ENCODE peak calls at places on chromosomes 13 and 19, in four cellular contexts. F is neural progenitor cell, I is upper lobe of right lung, B is psoas muscle. G is an unnamed sample.

GRCh38 chr19:18234194-18234593 is 8.0 kb upstream of the PDE4C start:
- DNase-seq in F (no peak), I (no peak), B (no peak), G (no peak)

GRCh38 chr13:40552895-40553294 is 113.5 kb downstream of the FOXO1 start:
- DNase-seq in F (no peak), I (no peak), B (no peak), G (no peak)

GRCh38 chr19:32318884-32319520 is 26.4 kb upstream of the ZNF507 start:
- DNase-seq in F (peak; percentile 76), I (no peak), B (no peak), G (no peak)

GRCh38 chr19:16801599-16801998 is 27.6 kb upstream of the SIN3B start:
- DNase-seq in F (no peak), I (no peak), B (no peak), G (no peak)

GRCh38 chr13:106865706-106866288 is 297.9 kb upstream of the ARGLU1 start:
- DNase-seq in F (no peak), I (no peak), B (no peak), G (no peak)

GRCh38 chr13:29991343-29991742 is 140.9 kb upstream of the UBL3 start:
- DNase-seq in F (no peak), I (no peak), B (no peak), G (no peak)

GRCh38 chr13:66665991-66666390 is 564.1 kb downstream of the PCDH9 start:
- DNase-seq in F (peak; percentile 85), I (peak; percentile 38), B (peak; percentile 27), G (no peak)

GRCh38 chr13:113883921-113884804 is 20.3 kb upstream of the GAS6 start:
- DNase-seq in F (no peak), I (no peak), B (no peak), G (no peak)

GRCh38 chr19:52229524-52229923 is 39.7 kb downstream of the PPP2R1A start:
- DNase-seq in F (no peak), I (no peak), B (no peak), G (peak; percentile 6)

GRCh38 chr19:52227980-52228379 is 38.1 kb downstream of the PPP2R1A start:
- DNase-seq in F (no peak), I (no peak), B (no peak), G (no peak)

GRCh38 chr19:52234406-52234805 is 35.0 kb upstream of the ZNF766 start:
- DNase-seq in F (no peak), I (no peak), B (no peak), G (no peak)

GRCh38 chr19:52230685-52231084 is 38.7 kb upstream of the ZNF766 start:
- DNase-seq in F (no peak), I (no peak), B (no peak), G (no peak)

GRCh38 chr19:52231154-52231565 is 38.2 kb upstream of the ZNF766 start:
- DNase-seq in F (no peak), I (no peak), B (no peak), G (no peak)
- H3K27ac ChIP-seq in F (no peak overlapping the region), I (no peak overlapping the region), B (no peak overlapping the region), G (no peak overlapping the region)

DNA sequence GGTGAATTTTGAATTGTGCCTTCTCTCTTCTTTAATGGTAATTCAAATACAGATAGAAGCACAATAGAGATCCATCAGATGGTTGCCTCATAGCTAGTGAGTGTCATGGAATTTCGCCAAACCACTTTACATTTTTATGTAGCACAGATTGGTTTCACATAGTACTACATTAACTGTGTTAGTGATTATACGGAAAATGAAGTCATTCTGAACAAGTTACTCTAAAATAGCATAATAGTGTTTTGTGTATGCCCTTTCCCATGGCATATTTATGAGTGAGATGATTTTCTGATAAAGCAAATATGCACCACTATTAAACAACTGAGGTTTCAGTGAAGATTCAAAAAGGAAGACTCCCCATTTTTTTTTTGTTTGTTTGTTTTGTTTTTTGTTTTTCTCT is 1623.5 kb downstream of the PCDH9 start:
- DNase-seq in F (no peak), I (no peak), B (no peak), G (no peak)
- H3K27ac ChIP-seq in F (no peak overlapping the region), I (no peak overlapping the region), B (no peak overlapping the region), G (no peak overlapping the region)

GRCh38 chr19:45047188-45047797 is 8.4 kb downstream of the CLASRP start:
- DNase-seq in F (no peak), I (no peak), B (no peak), G (no peak)

GRCh38 chr19:45049073-45049736 is 10.4 kb downstream of the CLASRP start:
- DNase-seq in F (no peak), I (no peak), B (no peak), G (no peak)

GRCh38 chr19:45050036-45050435 is 11.2 kb downstream of the CLASRP start:
- DNase-seq in F (no peak), I (no peak), B (no peak), G (no peak)

GRCh38 chr19:45056831-45057230 is 18.0 kb downstream of the CLASRP start:
- DNase-seq in F (no peak), I (no peak), B (no peak), G (no peak)

GRCh38 chr19:45051929-45052579 is 13.2 kb downstream of the CLASRP start:
- DNase-seq in F (no peak), I (no peak), B (no peak), G (no peak)
- H3K27ac ChIP-seq in F (no peak overlapping the region), I (no peak overlapping the region), B (no peak overlapping the region), G (no peak overlapping the region)

GRCh38 chr13:49304356-49304755 is 56.6 kb downstream of the CDADC1 start:
- DNase-seq in F (no peak), I (no peak), B (no peak), G (no peak)
- H3K27ac ChIP-seq in F (no peak overlapping the region), I (peak overlapping the region; percentile 11), B (no peak overlapping the region), G (peak overlapping the region; percentile 57)

GRCh38 chr19:5477451-5478215 is 22.4 kb downstream of the ZNRF4 start:
- DNase-seq in F (no peak), I (no peak), B (no peak), G (no peak)

GRCh38 chr19:5479958-5480357 is 24.7 kb downstream of the ZNRF4 start:
- DNase-seq in F (no peak), I (no peak), B (no peak), G (no peak)

GRCh38 chr19:5480427-5480836 is 25.2 kb downstream of the ZNRF4 start:
- DNase-seq in F (peak; percentile 45), I (no peak), B (peak; percentile 22), G (no peak)

GRCh38 chr19:5478925-5479588 is 23.8 kb downstream of the ZNRF4 start:
- DNase-seq in F (no peak), I (no peak), B (no peak), G (no peak)

DNA sequence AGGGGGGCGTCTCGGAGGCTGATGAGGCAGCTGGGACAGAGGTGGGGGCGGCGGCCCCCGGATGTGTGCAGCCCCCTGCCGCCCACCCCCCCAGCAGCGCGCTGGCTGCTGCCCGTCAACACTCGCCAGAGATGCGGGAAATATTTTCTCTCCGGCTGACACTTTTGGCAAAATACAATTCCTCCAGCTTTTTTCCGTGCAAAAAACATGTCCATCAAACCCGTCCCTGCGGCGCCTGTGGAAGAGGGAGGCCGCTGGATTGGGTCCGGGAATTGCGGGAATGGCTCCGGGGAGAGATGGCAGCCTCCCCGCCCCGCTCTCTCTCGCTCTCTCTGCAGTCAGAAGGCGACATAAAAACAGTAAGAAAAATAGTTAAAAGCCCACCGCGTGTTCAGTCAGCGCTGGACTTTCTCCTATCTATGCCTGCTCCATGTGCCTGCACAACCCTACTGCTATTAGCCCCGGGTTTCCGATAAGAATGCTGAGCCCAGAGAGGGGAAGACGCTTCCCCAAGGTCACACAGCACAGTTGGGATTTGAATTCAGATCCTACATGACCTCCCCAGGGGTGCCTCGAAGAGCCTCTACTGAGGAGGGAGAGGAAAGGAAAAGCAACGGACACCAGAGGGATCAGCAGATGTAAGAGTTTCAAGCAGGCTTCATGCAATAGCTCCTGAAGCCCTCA is 23.2 kb downstream of the ZNRF4 start:
- DNase-seq in F (no peak), I (no peak), B (no peak), G (no peak)
- H3K27ac ChIP-seq in F (no peak overlapping the region), I (no peak overlapping the region), B (no peak overlapping the region), G (no peak overlapping the region)

GRCh38 chr19:5677597-5677996 is 2.7 kb downstream of the MICOS13 start:
- DNase-seq in F (no peak), I (no peak), B (no peak), G (no peak)

GRCh38 chr19:5678071-5678682 is 2.1 kb downstream of the MICOS13 start:
- DNase-seq in F (no peak), I (no peak), B (no peak), G (no peak)

GRCh38 chr19:5676105-5676671 is 4.1 kb downstream of the MICOS13 start:
- DNase-seq in F (no peak), I (no peak), B (no peak), G (no peak)

GRCh38 chr19:5677156-5677555 is 3.2 kb downstream of the MICOS13 start:
- DNase-seq in F (no peak), I (no peak), B (no peak), G (no peak)

GRCh38 chr19:5676711-5677110 is 3.6 kb downstream of the MICOS13 start:
- DNase-seq in F (no peak), I (no peak), B (no peak), G (no peak)
- H3K27ac ChIP-seq in F (no peak overlapping the region), I (no peak overlapping the region), B (peak overlapping the region; percentile 23), G (no peak overlapping the region)